ENCODE peak calls at places on chromosomes 4 and X, in four cellular contexts. Y, O, D and Q are unnamed samples.

GRCh38 chrX:81378550-81378949 is 176.6 kb downstream of the SH3BGRL start:
- DNase-seq in D (no peak), Y (no peak), O (no peak), Q (no peak)

GRCh38 chr4:38015886-38016515 is 55.8 kb downstream of the PTTG2 start:
- DNase-seq in D (no peak), Y (no peak), O (no peak), Q (no peak)

GRCh38 chr4:176289561-176289960 is 20.5 kb upstream of the ASB5 start:
- DNase-seq in O (no peak), Y (no peak), D (no peak), Q (no peak)

GRCh38 chr4:7630559-7631287 is 196.0 kb upstream of the PSAPL1 start:
- DNase-seq in O (no peak), D (no peak), Y (no peak), Q (no peak)

GRCh38 chr4:6875431-6875831 is 34.2 kb upstream of the TBC1D14 start:
- DNase-seq in Y (no peak), D (no peak), O (no peak), Q (peak; percentile 58)

GRCh38 chr4:31613946-31614623 is 893.9 kb downstream of the PCDH7 start:
- DNase-seq in Y (no peak), D (no peak), O (no peak), Q (no peak)

GRCh38 chrX:131675596-131676194 is 131.8 kb downstream of the OR13H1 start:
- DNase-seq in D (peak; percentile 7), O (peak; percentile 41), Y (no peak), Q (no peak)

GRCh38 chrX:63764946-63765345 is 20.1 kb downstream of the ARHGEF9 start:
- DNase-seq in O (no peak), D (no peak), Y (no peak), Q (no peak)

GRCh38 chr4:159070742-159071141 is 32.1 kb upstream of the RAPGEF2 start:
- DNase-seq in D (no peak), Y (no peak), O (no peak), Q (no peak)

GRCh38 chr4:105555409-105555808 is 3.0 kb downstream of the ARHGEF38 start:
- DNase-seq in Y (no peak), O (no peak), D (no peak), Q (no peak)

GRCh38 chr4:155495572-155496293 is 119.0 kb upstream of the MAP9 start:
- DNase-seq in D (no peak), O (no peak), Y (no peak), Q (no peak)

GRCh38 chr4:48275247-48275646 is 5.6 kb upstream of the TEC start:
- DNase-seq in Y (peak; percentile 20), O (no peak), D (peak; percentile 44), Q (no peak)

GRCh38 chr4:77833158-77833724 is 14.1 kb upstream of the CNOT6L start:
- DNase-seq in D (no peak), O (no peak), Y (no peak), Q (no peak)

GRCh38 chrX:49754238-49754857 is 58.6 kb upstream of the PAGE1 start:
- DNase-seq in O (peak; percentile 56), Y (peak; percentile 44), D (peak; percentile 68), Q (peak; percentile 43)

GRCh38 chrX:15834051-15834450 is 20.6 kb downstream of the AP1S2 start:
- DNase-seq in O (no peak), Y (no peak), D (no peak), Q (no peak)

GRCh38 chrX:141142946-141143345 is 34.0 kb downstream of the LDOC1 start:
- DNase-seq in Y (no peak), D (no peak), O (no peak), Q (no peak)

GRCh38 chr4:4247711-4248035 is 350 bp downstream of the TMEM128 start:
- DNase-seq in Y (no peak), O (no peak), D (no peak), Q (no peak)

GRCh38 chrX:2572740-2573139 is 72.0 kb upstream of the DHRSX start:
- DNase-seq in Y (no peak), O (no peak), D (no peak), Q (no peak)

GRCh38 chrX:21996872-21997271 is 35.3 kb upstream of the PHEX start:
- DNase-seq in Y (no peak), D (peak; percentile 41), O (no peak), Q (no peak)

GRCh38 chr4:152983774-152984411 is 47.8 kb downstream of the FHDC1 start:
- DNase-seq in O (no peak), D (no peak), Y (no peak), Q (no peak)

GRCh38 chrX:13652256-13653021 is 502 bp upstream of the TCEANC start:
- DNase-seq in Y (no peak), O (peak; percentile 15), D (no peak), Q (no peak)

GRCh38 chrX:110265624-110266023 is 52.3 kb downstream of the AMMECR1 start:
- DNase-seq in D (peak; percentile 35), O (no peak), Y (no peak), Q (no peak)

GRCh38 chrX:48522291-48522690 is 683 bp downstream of the EBP start:
- DNase-seq in D (no peak), Y (no peak), O (peak; percentile 31), Q (no peak)

GRCh38 chrX:6026484-6026883 is 202.2 kb downstream of the NLGN4X start:
- DNase-seq in O (no peak), Y (no peak), D (no peak), Q (no peak)

GRCh38 chr4:4637710-4638109 is 95.9 kb upstream of the STX18 start:
- DNase-seq in O (no peak), D (peak; percentile 54), Y (no peak), Q (no peak)

GRCh38 chr4:55819634-55820033 is at the start of gene EXOC1L:
- DNase-seq in Y (peak; percentile 63), D (no peak), O (peak; percentile 14), Q (no peak)

GRCh38 chrX:102746134-102746584 is 25.6 kb downstream of the GPRASP3 start:
- DNase-seq in Y (peak; percentile 45), D (no peak), O (no peak), Q (peak; percentile 11)

GRCh38 chr4:173532725-173533511 is 2.9 kb upstream of the HAND2 start:
- DNase-seq in O (no peak), D (no peak), Y (no peak), Q (no peak)

GRCh38 chrX:17654116-17654515 is 83.2 kb upstream of the SCML1 start:
- DNase-seq in Y (no peak), D (peak; percentile 7), O (no peak), Q (no peak)

GRCh38 chr4:87410157-87410556 is 12.2 kb upstream of the NUDT9 start:
- DNase-seq in Y (no peak), D (no peak), O (no peak), Q (no peak)